ENCODE peak calls at places on chromosomes 6 and 20, in five cellular contexts. V is K562, B is GM12878, O is HepG2, G is upper lobe of left lung. F is an unnamed sample.
A peak's percentile ranks its signal among the peaks of the same experiment; 100 is the strongest.

GRCh38 chr6:6920114-6920983 is 187.4 kb upstream of the RREB1 start:
- ATAC-seq in V (no peak), B (no peak), O (no peak), G (no peak), F (no peak)

GRCh38 chr6:131134220-131134831 is 941 bp upstream of the AKAP7 start:
- ATAC-seq in V (no peak), B (no peak), O (no peak), G (no peak), F (no peak)

GRCh38 chr20:24708411-24709295 is 239.2 kb downstream of the SYNDIG1 start:
- ATAC-seq in V (no peak), B (no peak), O (no peak), G (peak; percentile 55), F (no peak)

GRCh38 chr6:52233975-52234823 is 10.1 kb downstream of the IL17F start:
- ATAC-seq in V (peak; percentile 97), B (peak; percentile 81), O (peak; percentile 99), G (no peak), F (peak; percentile 36)

GRCh38 chr20:24465730-24466129 is 3.7 kb upstream of the SYNDIG1 start:
- ATAC-seq in V (no peak), B (no peak), O (no peak), G (no peak), F (no peak)

GRCh38 chr6:166861304-166861703 is 95.0 kb downstream of the RNASET2 start:
- ATAC-seq in V (no peak), B (no peak), O (no peak), G (no peak), F (no peak)

GRCh38 chr6:72740135-72740534 is 118.3 kb downstream of the KCNQ5 start:
- ATAC-seq in V (no peak), B (peak; percentile 94), O (no peak), G (no peak), F (no peak)

GRCh38 chr20:25338112-25339023 is 52.3 kb downstream of the ABHD12 start:
- ATAC-seq in V (peak; percentile 34), B (no peak), O (peak; percentile 83), G (no peak), F (no peak)

GRCh38 chr6:148247386-148248063 is 95.1 kb upstream of the SASH1 start:
- ATAC-seq in V (no peak), B (no peak), O (no peak), G (no peak), F (no peak)

GRCh38 chr6:231779-232178 is 60.5 kb upstream of the DUSP22 start:
- ATAC-seq in V (no peak), B (peak; percentile 23), O (no peak), G (no peak), F (no peak)

GRCh38 chr6:166565084-166565651 is 21.3 kb downstream of the RAMACL start:
- ATAC-seq in V (no peak), B (no peak), O (no peak), G (no peak), F (no peak)

GRCh38 chr6:143950874-143951273 is 57.2 kb downstream of the PLAGL1 start:
- ATAC-seq in V (no peak), B (no peak), O (peak; percentile 55), G (no peak), F (no peak)

GRCh38 chr20:47964174-47964573 is 178.9 kb upstream of the SULF2 start:
- ATAC-seq in V (no peak), B (no peak), O (no peak), G (no peak), F (no peak)

GRCh38 chr6:128230267-128230989 is 290.0 kb downstream of the PTPRK start:
- ATAC-seq in V (no peak), B (no peak), O (peak; percentile 90), G (no peak), F (no peak)

GRCh38 chr20:25177890-25178321 is 17.6 kb upstream of the ENTPD6 start:
- ATAC-seq in V (no peak), B (no peak), O (no peak), G (peak; percentile 89), F (no peak)

GRCh38 chr6:123953920-123954319 is 150.3 kb downstream of the NKAIN2 start:
- ATAC-seq in V (no peak), B (no peak), O (peak; percentile 38), G (no peak), F (no peak)

GRCh38 chr6:21005816-21006553 is 471.7 kb downstream of the CDKAL1 start:
- ATAC-seq in V (no peak), B (peak; percentile 83), O (no peak), G (no peak), F (no peak)

GRCh38 chr6:109087661-109088264 is 6.9 kb downstream of the SESN1 start:
- ATAC-seq in V (no peak), B (no peak), O (no peak), G (no peak), F (no peak)

GRCh38 chr6:144140859-144141258 is 9.5 kb upstream of the STX11 start:
- ATAC-seq in V (no peak), B (peak; percentile 84), O (no peak), G (no peak), F (no peak)

GRCh38 chr6:141212296-141212695 is 920.4 kb upstream of the GJE1 start:
- ATAC-seq in V (no peak), B (no peak), O (peak; percentile 47), G (no peak), F (no peak)

GRCh38 chr6:45494734-45495133 is 117.0 kb upstream of the SUPT3H start:
- ATAC-seq in V (no peak), B (no peak), O (no peak), G (no peak), F (no peak)

GRCh38 chr20:20668639-20669038 is 43.8 kb downstream of the RALGAPA2 start:
- ATAC-seq in V (no peak), B (peak; percentile 99), O (no peak), G (no peak), F (no peak)

GRCh38 chr6:6679633-6680032 is 91.1 kb downstream of the LY86 start:
- ATAC-seq in V (no peak), B (no peak), O (no peak), G (no peak), F (no peak)

GRCh38 chr6:2935566-2936291 is 32.6 kb upstream of the SERPINB9 start:
- ATAC-seq in V (no peak), B (no peak), O (no peak), G (no peak), F (no peak)

GRCh38 chr6:6596529-6596928 is 8.0 kb downstream of the LY86 start:
- ATAC-seq in V (no peak), B (no peak), O (no peak), G (no peak), F (no peak)

GRCh38 chr6:7786206-7786605 is 60.3 kb downstream of the BMP6 start:
- ATAC-seq in V (no peak), B (no peak), O (no peak), G (no peak), F (peak; percentile 30)

GRCh38 chr20:35640724-35641123 is 24.0 kb downstream of the CPNE1 start:
- ATAC-seq in V (peak; percentile 54), B (no peak), O (no peak), G (no peak), F (no peak)

GRCh38 chr6:37103169-37104039 is 66.5 kb upstream of the PIM1 start:
- ATAC-seq in V (peak; percentile 80), B (peak; percentile 56), O (peak; percentile 37), G (peak; percentile 86), F (peak; percentile 23)

GRCh38 chr20:49924247-49924646 is 8.9 kb upstream of the SPATA2 start:
- ATAC-seq in V (no peak), B (no peak), O (no peak), G (no peak), F (no peak)

GRCh38 chr6:16464045-16464444 is 225.7 kb downstream of the GMPR start:
- ATAC-seq in V (no peak), B (no peak), O (no peak), G (no peak), F (no peak)

GRCh38 chr6:135030056-135030473 is 24.6 kb downstream of the HBS1L start:
- ATAC-seq in V (peak; percentile 38), B (peak; percentile 97), O (no peak), G (no peak), F (no peak)

GRCh38 chr20:43187476-43188233 is 2.1 kb downstream of the PTPRT start:
- ATAC-seq in V (peak; percentile 88), B (peak; percentile 81), O (peak; percentile 63), G (peak; percentile 56), F (no peak)

GRCh38 chr6:9044426-9044825 is 609.1 kb upstream of the SLC35B3 start:
- ATAC-seq in V (no peak), B (no peak), O (no peak), G (no peak), F (no peak)
- TF ChIP-seq EP300 in V (no peak), B (no peak), O (no peak), G (no peak), F (no peak)

DNA sequence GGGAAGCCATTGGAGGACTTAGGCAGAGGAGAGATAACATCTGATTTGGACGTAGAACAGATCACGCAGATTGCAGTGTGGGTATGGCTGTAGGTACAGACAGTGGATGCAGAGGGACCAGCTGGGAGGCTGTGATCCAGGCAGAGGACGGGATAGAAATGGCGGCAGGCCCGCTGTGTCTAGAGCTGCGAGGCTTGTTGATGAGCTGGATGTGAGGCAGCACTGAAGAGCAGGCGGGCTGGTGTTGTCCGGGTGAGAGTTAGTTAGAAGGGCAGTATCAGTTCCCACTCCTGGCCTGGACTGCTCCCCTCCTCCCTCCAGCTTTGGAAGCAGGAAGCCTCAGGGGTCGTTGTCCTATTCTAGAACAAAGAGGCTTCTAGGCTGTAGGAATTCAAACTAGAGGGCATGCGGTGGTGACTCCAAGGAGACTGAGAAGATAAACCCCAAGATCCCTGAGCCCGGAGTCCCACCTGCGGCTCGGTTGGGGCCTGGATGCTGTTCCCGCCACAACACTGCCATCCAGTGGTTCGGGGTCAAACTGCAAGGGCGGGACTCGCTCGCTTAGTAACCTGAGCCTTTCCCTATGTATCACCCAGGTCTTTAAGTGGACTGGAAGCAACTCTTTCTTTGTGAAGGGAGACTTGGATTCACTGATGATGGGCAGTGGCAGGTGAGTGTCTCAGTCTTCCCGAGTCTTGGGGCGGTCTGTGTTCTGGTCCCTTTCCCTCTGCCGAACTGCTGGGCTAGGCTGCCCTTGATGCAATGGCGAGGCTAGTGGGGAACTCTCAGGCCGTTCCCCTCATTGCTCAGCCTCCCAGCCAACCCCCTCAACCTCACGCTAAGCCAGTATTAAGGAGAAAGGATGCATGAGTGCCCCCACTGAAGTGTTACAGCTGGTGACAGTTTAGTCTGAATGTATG is 11.2 kb downstream of the TLDC2 start:
- ATAC-seq in V (peak; percentile 98), B (peak; percentile 95), O (peak; percentile 92), G (peak; percentile 89), F (peak; percentile 81)
- TF ChIP-seq POLR2A in V (no peak), B (no peak), O (no peak), G (no peak), F (no peak)

GRCh38 chr6:157893238-157893637 is 70.2 kb downstream of the SNX9 start:
- ATAC-seq in V (no peak), B (peak; percentile 41), O (no peak), G (no peak), F (no peak)
- TF ChIP-seq POLR2AphosphoS5 in V (no peak), B (no peak), O (no peak), G (no peak), F (no peak)

GRCh38 chr20:8210749-8211148 is 78.7 kb downstream of the PLCB1 start:
- ATAC-seq in V (no peak), B (no peak), O (no peak), G (no peak), F (no peak)
- TF ChIP-seq EP300 in V (no peak), B (no peak), O (no peak), G (no peak), F (no peak)

GRCh38 chr20:376089-376488 is 4.5 kb upstream of the TRIB3 start:
- ATAC-seq in V (no peak), B (no peak), O (no peak), G (no peak), F (no peak)
- TF ChIP-seq POLR2A in V (no peak), B (no peak), O (no peak), G (no peak), F (no peak)

F was measured in gastroesophageal sphincter.